ENCODE peak calls at places on chromosomes 7 and 10, in six cellular contexts. G is GM12864, Z is GM12865, H is cardiac fibroblast, K is pancreas, A is bronchial epithelial cell. R is an unnamed sample.
A peak's percentile ranks its signal among the peaks of the same experiment; 100 is the strongest.

GRCh38 chr10:11439523-11440053 is 171.9 kb downstream of the USP6NL start:
- DNase-seq in G (no peak), Z (no peak), H (no peak), K (no peak), A (no peak), R (no peak)

GRCh38 chr7:127317447-127317961 is 64.8 kb upstream of the GRM8 start:
- DNase-seq in G (no peak), Z (no peak), H (peak; percentile 94), K (no peak), A (peak; percentile 86), R (peak; percentile 2)

GRCh38 chr7:151137841-151138540 is 29.5 kb downstream of the GBX1 start:
- DNase-seq in G (no peak), Z (no peak), H (no peak), K (peak; percentile 1), A (no peak), R (no peak)

GRCh38 chr10:60434418-60435046 is 44.9 kb upstream of the ANK3 start:
- DNase-seq in G (peak; percentile 5), Z (peak; percentile 45), H (peak; percentile 85), K (peak; percentile 9), A (peak; percentile 64), R (peak; percentile 64)

GRCh38 chr7:1920266-1920681 is 250.2 kb downstream of the ELFN1 start:
- DNase-seq in G (no peak), Z (no peak), H (no peak), K (no peak), A (no peak), R (no peak)

GRCh38 chr10:94225589-94225988 is 137.2 kb downstream of the NOC3L start:
- DNase-seq in G (no peak), Z (no peak), H (peak; percentile 44), K (peak; percentile 13), A (peak; percentile 24), R (peak; percentile 5)

GRCh38 chr7:5489991-5490536 is 66.4 kb upstream of the TNRC18 start:
- DNase-seq in G (no peak), Z (no peak), H (no peak), K (no peak), A (no peak), R (no peak)

GRCh38 chr10:1217237-1217587 is 161.0 kb downstream of the WDR37 start:
- DNase-seq in G (no peak), Z (no peak), H (no peak), K (no peak), A (no peak), R (no peak)

GRCh38 chr10:10542368-10542961 is 475.2 kb upstream of the CELF2 start:
- DNase-seq in G (no peak), Z (no peak), H (peak; percentile 7), K (no peak), A (no peak), R (peak; percentile 8)

GRCh38 chr7:158684329-158684728 is 20.3 kb downstream of the NCAPG2 start:
- DNase-seq in G (no peak), Z (no peak), H (peak; percentile 52), K (no peak), A (no peak), R (peak; percentile 74)

GRCh38 chr10:88693392-88694020 is 12.5 kb upstream of the LIPK start:
- DNase-seq in G (no peak), Z (no peak), H (peak; percentile 40), K (no peak), A (no peak), R (peak; percentile 8)

GRCh38 chr10:86535057-86535882 is 13.7 kb upstream of the WAPL start:
- DNase-seq in G (no peak), Z (peak; percentile 70), H (peak; percentile 36), K (peak; percentile 91), A (peak; percentile 29), R (peak; percentile 42)

GRCh38 chr10:42981358-42982236 is 95.3 kb upstream of the RET start:
- DNase-seq in G (no peak), Z (no peak), H (no peak), K (peak; percentile 0), A (no peak), R (no peak)

GRCh38 chr10:594584-595270 is 94.7 kb downstream of the DIP2C start:
- DNase-seq in G (no peak), Z (no peak), H (no peak), K (no peak), A (no peak), R (no peak)

GRCh38 chr7:24967696-24968095 is 12.3 kb downstream of the OSBPL3 start:
- DNase-seq in G (no peak), Z (peak; percentile 50), H (no peak), K (no peak), A (no peak), R (no peak)

GRCh38 chr7:144674550-144674949 is 161.3 kb downstream of the TPK1 start:
- DNase-seq in G (no peak), Z (no peak), H (no peak), K (no peak), A (no peak), R (no peak)

GRCh38 chr7:144668503-144668902 is 167.3 kb downstream of the TPK1 start:
- DNase-seq in G (no peak), Z (no peak), H (no peak), K (no peak), A (no peak), R (no peak)

GRCh38 chr7:144672869-144673268 is 163.0 kb downstream of the TPK1 start:
- DNase-seq in G (no peak), Z (no peak), H (no peak), K (no peak), A (no peak), R (no peak)

GRCh38 chr7:144671429-144671828 is 164.4 kb downstream of the TPK1 start:
- DNase-seq in G (no peak), Z (no peak), H (no peak), K (no peak), A (peak; percentile 62), R (no peak)

GRCh38 chr7:144670251-144670650 is 165.6 kb downstream of the TPK1 start:
- DNase-seq in G (no peak), Z (no peak), H (peak; percentile 48), K (no peak), A (peak; percentile 46), R (no peak)
- TF ChIP-seq CTCF in G (peak; percentile 4), Z (no peak), H (no peak), K (no peak), A (no peak), R (no peak)

GRCh38 chr10:103053659-103054581 is 135.8 kb downstream of the CNNM2 start:
- DNase-seq in G (peak; percentile 62), Z (peak; percentile 64), H (peak; percentile 78), K (peak; percentile 9), A (peak; percentile 40), R (peak; percentile 87)
- H3K4me3 ChIP-seq in G (peak overlapping the region; percentile 52), Z (no peak overlapping the region), H (peak overlapping the region; percentile 45), K (no peak overlapping the region), A (no peak overlapping the region), R (peak overlapping the region; percentile 51)

GRCh38 chr7:85030893-85031292 is 156.0 kb downstream of the SEMA3D start:
- DNase-seq in G (no peak), Z (peak; percentile 22), H (peak; percentile 71), K (no peak), A (peak; percentile 65), R (peak; percentile 71)
- TF ChIP-seq CTCF in G (peak; percentile 29), Z (peak; percentile 20), H (peak; percentile 34), K (peak; percentile 10), A (peak; percentile 34), R (peak; percentile 66)

DNA sequence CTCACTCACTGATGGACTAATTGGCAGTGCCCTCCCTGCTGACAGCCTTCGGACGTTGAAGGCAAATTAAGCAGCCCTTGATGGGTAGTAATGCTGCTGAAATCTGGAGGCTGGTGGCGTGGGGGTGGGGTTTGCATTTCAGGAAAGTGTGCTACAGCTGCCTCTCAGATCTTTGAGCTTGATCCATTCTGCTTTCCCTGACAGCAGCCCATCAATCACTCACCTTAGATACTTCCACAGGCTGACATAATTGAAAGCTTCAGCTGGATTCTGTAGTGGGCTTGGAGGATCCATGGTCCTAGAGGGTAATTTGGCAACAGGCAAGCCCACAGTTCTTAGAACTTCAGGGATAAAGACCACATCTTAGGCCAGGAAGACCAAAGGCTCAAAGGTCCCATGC is 349.1 kb upstream of the PODXL start:
- DNase-seq in G (no peak), Z (no peak), H (no peak), K (no peak), A (no peak), R (no peak)
- H3K4me3 ChIP-seq in G (no peak overlapping the region), Z (no peak overlapping the region), H (no peak overlapping the region), K (no peak overlapping the region), A (no peak overlapping the region), R (no peak overlapping the region)

DNA sequence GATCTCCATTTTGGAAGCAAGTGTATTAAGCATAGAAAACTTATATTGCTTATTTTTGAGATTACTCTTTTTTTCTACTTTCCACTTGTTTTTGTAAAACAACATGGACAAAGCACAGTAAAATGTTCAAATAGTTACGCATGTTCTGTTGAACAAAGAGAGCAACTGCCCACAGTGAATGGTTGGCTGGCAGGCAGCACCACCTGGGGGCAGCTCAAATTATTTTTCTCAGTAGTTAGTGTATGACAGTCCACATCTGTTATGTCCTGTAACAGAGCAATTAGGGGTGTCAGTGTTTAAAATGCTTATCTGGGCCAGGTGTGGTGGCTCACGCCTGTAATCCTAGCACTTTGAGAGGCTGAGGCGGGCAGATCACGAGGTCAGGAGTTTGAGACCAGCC is 46.1 kb upstream of the CACUL1 start:
- DNase-seq in G (no peak), Z (peak; percentile 22), H (peak; percentile 11), K (no peak), A (peak; percentile 32), R (peak; percentile 6)
- TF ChIP-seq CTCF in G (peak; percentile 37), Z (peak; percentile 27), H (peak; percentile 28), K (no peak), A (peak; percentile 48), R (peak; percentile 42)

DNA sequence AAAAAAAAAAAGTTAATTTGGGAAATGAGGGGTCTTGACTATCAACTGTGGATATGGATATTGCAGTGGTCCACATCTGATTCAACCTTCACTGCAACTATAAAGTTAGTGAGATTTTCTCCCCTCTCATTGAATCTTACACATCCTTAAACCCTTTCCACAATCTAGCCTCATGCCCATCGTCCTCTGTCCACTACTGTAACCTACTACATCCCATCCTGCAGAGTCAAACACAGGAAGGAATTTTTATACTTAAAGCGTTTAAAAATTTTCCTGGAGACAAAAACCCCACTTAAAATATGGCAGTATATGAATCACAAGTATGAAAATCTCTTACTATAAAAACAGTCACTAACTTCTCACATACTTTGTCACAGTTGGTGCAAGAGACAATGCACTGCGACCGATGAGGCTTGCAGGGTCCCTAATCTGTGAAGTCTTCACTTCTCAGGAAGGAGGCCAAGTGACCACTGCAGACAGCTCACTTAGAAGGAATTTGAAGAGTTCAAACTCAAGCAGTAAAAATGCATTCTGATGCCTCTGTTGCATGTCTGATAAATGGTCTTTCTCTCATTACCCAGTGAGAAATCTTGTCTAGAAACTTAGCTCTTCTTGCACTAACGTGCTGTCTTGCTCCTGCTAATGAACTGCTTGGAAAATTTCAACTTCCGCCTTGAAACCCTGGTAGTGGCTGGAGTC is 50.3 kb upstream of the ST8SIA6 start:
- DNase-seq in G (no peak), Z (no peak), H (peak; percentile 76), K (no peak), A (no peak), R (peak; percentile 80)
- H3K4me3 ChIP-seq in G (no peak overlapping the region), Z (no peak overlapping the region), H (no peak overlapping the region), K (no peak overlapping the region), A (no peak overlapping the region), R (no peak overlapping the region)

R was measured in AG10803.